ENCODE peak calls at places on chromosome 17, in ten cellular contexts. B, Z, S, L, A, N, Q, F, P and U are unnamed samples.

GRCh38 chr17:8212312-8213180 is 2.2 kb upstream of the AURKB start:
- DNase-seq in F (no peak), P (peak; percentile 68), B (no peak), N (no peak), A (no peak), S (no peak), L (no peak), Z (no peak), Q (no peak), U (no peak)

GRCh38 chr17:33234930-33235685 is 58.0 kb downstream of the ASIC2 start:
- DNase-seq in A (peak; percentile 62), P (peak; percentile 83), Q (peak; percentile 35), B (no peak), F (peak; percentile 97), S (no peak), N (peak; percentile 18), Z (no peak), L (peak; percentile 75), U (peak; percentile 74)

GRCh38 chr17:45276031-45276430 is 14.1 kb upstream of the SPATA32 start:
- DNase-seq in Z (no peak), F (no peak), B (no peak), S (no peak), N (no peak), P (peak; percentile 76), A (no peak), Q (no peak), L (no peak), U (no peak)

GRCh38 chr17:77382966-77383612 is 242.3 kb downstream of the SEC14L1 start:
- DNase-seq in B (no peak), S (no peak), A (no peak), F (peak; percentile 54), N (no peak), Z (no peak), P (peak; percentile 70), L (no peak), Q (no peak), U (no peak)

GRCh38 chr17:73043686-73044581 is 48.6 kb downstream of the SLC39A11 start:
- DNase-seq in N (peak; percentile 52), L (no peak), Q (no peak), Z (no peak), F (peak; percentile 53), B (no peak), A (no peak), P (no peak), S (no peak), U (no peak)

GRCh38 chr17:44314869-44315661 is 6.7 kb downstream of the RUNDC3A start:
- DNase-seq in N (no peak), S (peak; percentile 87), Q (no peak), A (peak; percentile 65), P (peak; percentile 21), L (no peak), F (peak; percentile 59), Z (peak; percentile 76), B (no peak), U (no peak)

GRCh38 chr17:79834575-79835469 is 4.4 kb downstream of the CBX4 start:
- DNase-seq in B (no peak), Q (no peak), A (peak; percentile 31), F (no peak), P (no peak), N (no peak), Z (peak; percentile 88), L (no peak), S (peak; percentile 81), U (no peak)

GRCh38 chr17:9044796-9045470 is 23.6 kb downstream of the NTN1 start:
- DNase-seq in L (no peak), Q (no peak), B (no peak), S (no peak), P (no peak), F (peak; percentile 67), N (peak; percentile 61), A (no peak), Z (no peak), U (no peak)

GRCh38 chr17:66541461-66542182 is 239.2 kb downstream of the PRKCA start:
- DNase-seq in S (no peak), B (no peak), L (no peak), Z (no peak), P (peak; percentile 37), Q (no peak), A (peak; percentile 62), F (peak; percentile 74), N (no peak), U (no peak)